ENCODE peak calls at places on chromosomes 6 and 20, in five cellular contexts. One of them, this sample, is unnamed.
A peak's percentile ranks its signal among the peaks of the same experiment; 100 is the strongest.

GRCh38 chr6:53827485-53827884 is 32.7 kb downstream of the LRRC1 start:
- DNase-seq in IMR-90: no peak
- DNase-seq in H9: no peak
- DNase-seq in endodermal cell: no peak
- DNase-seq in lung: no peak
- DNase-seq in this sample: no peak

GRCh38 chr6:53179961-53180651 is 31.5 kb upstream of the GCM1 start:
- DNase-seq in IMR-90: peak; percentile 33
- DNase-seq in H9: no peak
- DNase-seq in endodermal cell: no peak
- DNase-seq in lung: peak; percentile 56
- DNase-seq in this sample: peak; percentile 38

GRCh38 chr20:45300961-45301360 is 5.7 kb upstream of the RBPJL start:
- DNase-seq in IMR-90: peak; percentile 19
- DNase-seq in H9: peak; percentile 90
- DNase-seq in endodermal cell: peak; percentile 96
- DNase-seq in lung: no peak
- DNase-seq in this sample: no peak

GRCh38 chr20:4951299-4951698 is 50.0 kb downstream of the SLC23A2 start:
- DNase-seq in IMR-90: peak; percentile 90
- DNase-seq in H9: no peak
- DNase-seq in endodermal cell: no peak
- DNase-seq in lung: no peak
- DNase-seq in this sample: peak; percentile 29

GRCh38 chr6:108127826-108128225 is 38.0 kb upstream of the NR2E1 start:
- DNase-seq in IMR-90: no peak
- DNase-seq in H9: no peak
- DNase-seq in endodermal cell: no peak
- DNase-seq in lung: no peak
- DNase-seq in this sample: no peak

GRCh38 chr6:123895346-123895745 is 91.7 kb downstream of the NKAIN2 start:
- DNase-seq in IMR-90: no peak
- DNase-seq in H9: no peak
- DNase-seq in endodermal cell: no peak
- DNase-seq in lung: no peak
- DNase-seq in this sample: no peak

GRCh38 chr6:114390176-114390575 is 47.4 kb upstream of the HS3ST5 start:
- DNase-seq in IMR-90: no peak
- DNase-seq in H9: no peak
- DNase-seq in endodermal cell: no peak
- DNase-seq in lung: no peak
- DNase-seq in this sample: no peak

GRCh38 chr6:138115191-138115590 is 8.0 kb upstream of the PERP start:
- DNase-seq in IMR-90: no peak
- DNase-seq in H9: no peak
- DNase-seq in endodermal cell: no peak
- DNase-seq in lung: no peak
- DNase-seq in this sample: no peak

GRCh38 chr6:18266524-18266908 is 2.2 kb upstream of the DEK start:
- DNase-seq in IMR-90: no peak
- DNase-seq in H9: no peak
- DNase-seq in endodermal cell: no peak
- DNase-seq in lung: no peak
- DNase-seq in this sample: no peak

GRCh38 chr6:53799340-53799739 is 4.5 kb downstream of the LRRC1 start:
- DNase-seq in IMR-90: peak; percentile 35
- DNase-seq in H9: no peak
- DNase-seq in endodermal cell: no peak
- DNase-seq in lung: no peak
- DNase-seq in this sample: no peak

DNA sequence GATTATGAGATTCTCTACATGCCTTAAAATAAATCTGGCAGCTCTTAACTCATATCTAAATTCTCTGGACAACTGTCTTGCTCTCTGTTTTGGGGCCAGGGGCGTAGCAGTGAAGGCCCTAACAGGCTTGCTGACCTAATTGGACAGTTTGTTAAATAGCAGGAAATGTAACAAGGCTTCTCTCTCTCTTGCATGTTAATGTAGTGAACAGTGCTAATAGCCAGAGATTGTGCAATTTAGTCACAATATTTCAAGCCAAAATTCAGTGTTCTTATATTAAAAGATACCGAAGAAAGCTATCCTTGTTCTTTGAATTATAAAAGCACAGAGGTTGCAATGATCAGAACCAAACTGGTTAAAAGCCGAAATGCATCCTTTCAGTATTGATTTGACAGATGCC is 3.0 kb downstream of the PPP1R3D start:
- DNase-seq in IMR-90: no peak
- DNase-seq in H9: no peak
- DNase-seq in endodermal cell: no peak
- DNase-seq in lung: no peak
- DNase-seq in this sample: no peak
- H3K27ac ChIP-seq in IMR-90: no peak overlapping the region
- H3K27ac ChIP-seq in H9: no peak overlapping the region
- H3K27ac ChIP-seq in endodermal cell: no peak overlapping the region
- H3K27ac ChIP-seq in lung: no peak overlapping the region
- H3K27ac ChIP-seq in this sample: no peak overlapping the region

GRCh38 chr6:16947461-16948159 is 154.2 kb upstream of the STMND1 start:
- DNase-seq in IMR-90: peak; percentile 98
- DNase-seq in H9: no peak
- DNase-seq in endodermal cell: no peak
- DNase-seq in lung: peak; percentile 40
- DNase-seq in this sample: no peak

GRCh38 chr6:16948376-16948775 is 153.5 kb upstream of the STMND1 start:
- DNase-seq in IMR-90: peak; percentile 69
- DNase-seq in H9: no peak
- DNase-seq in endodermal cell: no peak
- DNase-seq in lung: no peak
- DNase-seq in this sample: no peak

GRCh38 chr6:16950311-16950710 is 151.5 kb upstream of the STMND1 start:
- DNase-seq in IMR-90: no peak
- DNase-seq in H9: no peak
- DNase-seq in endodermal cell: no peak
- DNase-seq in lung: no peak
- DNase-seq in this sample: no peak

GRCh38 chr6:16950825-16951495 is 150.9 kb upstream of the STMND1 start:
- DNase-seq in IMR-90: no peak
- DNase-seq in H9: no peak
- DNase-seq in endodermal cell: no peak
- DNase-seq in lung: no peak
- DNase-seq in this sample: no peak

GRCh38 chr6:16949696-16950095 is 152.2 kb upstream of the STMND1 start:
- DNase-seq in IMR-90: no peak
- DNase-seq in H9: no peak
- DNase-seq in endodermal cell: no peak
- DNase-seq in lung: no peak
- DNase-seq in this sample: no peak
- H3K27ac ChIP-seq in IMR-90: peak overlapping the region; percentile 57
- H3K27ac ChIP-seq in H9: no peak overlapping the region
- H3K27ac ChIP-seq in endodermal cell: no peak overlapping the region
- H3K27ac ChIP-seq in lung: no peak overlapping the region
- H3K27ac ChIP-seq in this sample: no peak overlapping the region

GRCh38 chr6:32152414-32153251 is 894 bp upstream of the PRRT1 start:
- DNase-seq in IMR-90: peak; percentile 41
- DNase-seq in H9: no peak
- DNase-seq in endodermal cell: peak; percentile 69
- DNase-seq in lung: no peak
- DNase-seq in this sample: peak; percentile 53

GRCh38 chr6:32151131-32151884 is 431 bp downstream of the PRRT1 start:
- DNase-seq in IMR-90: no peak
- DNase-seq in H9: no peak
- DNase-seq in endodermal cell: no peak
- DNase-seq in lung: no peak
- DNase-seq in this sample: no peak

GRCh38 chr6:32149932-32150920 is 1.5 kb downstream of the PRRT1 start:
- DNase-seq in IMR-90: no peak
- DNase-seq in H9: peak; percentile 75
- DNase-seq in endodermal cell: peak; percentile 82
- DNase-seq in lung: no peak
- DNase-seq in this sample: no peak

GRCh38 chr6:32153252-32153834 is 598 bp upstream of the PPT2 start:
- DNase-seq in IMR-90: peak; percentile 41
- DNase-seq in H9: peak; percentile 82
- DNase-seq in endodermal cell: peak; percentile 90
- DNase-seq in lung: peak; percentile 72
- DNase-seq in this sample: no peak

GRCh38 chr6:32151885-32152311 is at the start of gene PRRT1:
- DNase-seq in IMR-90: no peak
- DNase-seq in H9: no peak
- DNase-seq in endodermal cell: peak; percentile 67
- DNase-seq in lung: no peak
- DNase-seq in this sample: no peak
- H3K27ac ChIP-seq in IMR-90: peak within 1 kb of the TSS; percentile 84
- H3K27ac ChIP-seq in H9: no peak within 1 kb of the TSS
- H3K27ac ChIP-seq in endodermal cell: no peak within 1 kb of the TSS
- H3K27ac ChIP-seq in lung: no peak within 1 kb of the TSS
- H3K27ac ChIP-seq in this sample: peak within 1 kb of the TSS; percentile 88

DNA sequence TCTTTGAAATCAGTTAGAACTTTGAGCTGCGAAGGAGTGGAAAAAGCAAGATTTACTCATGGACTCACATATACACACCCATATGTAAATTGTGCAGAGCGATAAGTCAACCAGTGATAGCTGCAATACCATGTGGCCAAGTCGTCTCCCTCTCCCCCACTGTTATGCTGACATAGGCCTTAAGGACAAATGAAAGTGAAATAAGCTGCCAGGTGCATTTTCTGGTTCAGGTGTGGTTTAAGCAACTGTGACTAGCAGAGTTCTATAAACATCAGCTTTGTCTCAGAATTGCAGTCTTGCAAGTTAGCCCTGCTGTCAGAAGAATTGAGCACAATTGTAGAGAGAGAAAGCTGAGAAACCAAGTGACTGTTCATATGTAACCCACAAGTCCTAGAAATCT is 9.6 kb downstream of the FAM83B start:
- DNase-seq in IMR-90: no peak
- DNase-seq in H9: no peak
- DNase-seq in endodermal cell: no peak
- DNase-seq in lung: no peak
- DNase-seq in this sample: no peak
- H3K27ac ChIP-seq in IMR-90: no peak overlapping the region
- H3K27ac ChIP-seq in H9: no peak overlapping the region
- H3K27ac ChIP-seq in endodermal cell: no peak overlapping the region
- H3K27ac ChIP-seq in lung: no peak overlapping the region
- H3K27ac ChIP-seq in this sample: no peak overlapping the region

DNA sequence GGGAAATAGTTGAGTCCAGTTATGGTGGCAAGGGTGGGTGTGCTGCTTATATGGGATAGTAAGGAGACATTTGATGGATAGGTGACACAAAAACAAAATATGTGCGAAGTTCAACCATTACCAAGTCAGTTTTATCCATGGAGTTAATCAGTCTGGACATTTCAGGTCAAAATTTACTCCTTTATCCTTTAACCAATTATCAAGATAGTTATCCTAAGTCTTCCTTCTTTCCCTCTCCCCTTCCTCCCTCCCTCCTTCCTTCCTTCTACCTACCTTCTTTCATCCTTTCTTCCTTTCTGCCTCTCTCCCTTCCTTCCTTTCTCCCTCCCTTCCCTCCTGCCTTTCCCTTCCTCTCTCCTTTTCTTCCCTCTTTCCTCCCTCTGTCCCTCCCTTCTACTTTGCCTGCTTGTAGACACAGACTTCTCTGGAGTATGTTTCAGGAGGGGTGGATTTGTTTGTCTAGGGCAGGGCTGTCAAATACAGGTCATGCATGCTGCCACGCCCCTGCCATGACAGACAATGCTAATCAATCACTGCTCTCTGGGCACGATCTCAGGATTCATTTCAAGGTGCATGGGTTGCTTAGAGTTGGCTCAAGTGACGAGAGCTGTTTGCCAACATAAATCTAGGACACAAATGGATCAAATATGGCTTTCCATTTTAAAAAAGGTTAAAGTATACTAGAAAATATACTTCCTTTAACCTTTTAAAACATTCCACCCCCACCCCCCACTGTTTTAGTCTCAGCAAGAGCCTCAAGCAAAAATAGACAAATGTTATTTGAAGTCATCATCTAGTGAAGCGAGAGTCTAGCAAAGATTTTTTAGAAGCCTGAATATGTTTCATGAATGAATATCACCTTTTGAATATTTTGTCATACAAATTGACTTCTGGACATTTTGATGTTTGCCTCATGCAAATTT is 281.6 kb upstream of the CITED2 start:
- DNase-seq in IMR-90: no peak
- DNase-seq in H9: no peak
- DNase-seq in endodermal cell: no peak
- DNase-seq in lung: no peak
- DNase-seq in this sample: no peak
- H3K27ac ChIP-seq in IMR-90: no peak overlapping the region
- H3K27ac ChIP-seq in H9: no peak overlapping the region
- H3K27ac ChIP-seq in endodermal cell: no peak overlapping the region
- H3K27ac ChIP-seq in lung: no peak overlapping the region
- H3K27ac ChIP-seq in this sample: no peak overlapping the region

GRCh38 chr6:130525378-130525777 is 159.6 kb downstream of the TMEM200A start:
- DNase-seq in IMR-90: no peak
- DNase-seq in H9: no peak
- DNase-seq in endodermal cell: no peak
- DNase-seq in lung: no peak
- DNase-seq in this sample: no peak
- H3K27ac ChIP-seq in IMR-90: no peak overlapping the region
- H3K27ac ChIP-seq in H9: no peak overlapping the region
- H3K27ac ChIP-seq in endodermal cell: no peak overlapping the region
- H3K27ac ChIP-seq in lung: no peak overlapping the region
- H3K27ac ChIP-seq in this sample: no peak overlapping the region

DNA sequence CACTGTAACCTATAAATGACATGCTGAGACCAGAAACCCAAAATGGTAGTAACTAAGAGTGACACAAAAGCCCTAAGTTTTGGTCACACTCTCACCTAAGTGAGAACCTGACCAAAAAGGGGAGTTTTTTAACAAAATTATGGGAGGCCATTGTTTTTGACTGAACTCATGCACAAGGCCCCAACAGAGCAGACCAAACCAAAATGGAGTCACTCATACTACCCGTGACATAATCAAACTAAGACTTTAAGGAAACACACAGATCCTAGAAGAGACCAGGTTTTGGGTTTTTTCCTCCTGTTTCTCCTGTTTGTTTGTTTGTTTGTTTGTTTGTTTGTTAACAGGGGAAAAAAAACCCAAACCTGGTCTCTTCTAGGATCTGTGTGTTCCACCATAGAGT is 49.2 kb upstream of the MRAP2 start:
- DNase-seq in IMR-90: no peak
- DNase-seq in H9: no peak
- DNase-seq in endodermal cell: no peak
- DNase-seq in lung: no peak
- DNase-seq in this sample: no peak
- H3K27ac ChIP-seq in IMR-90: no peak overlapping the region
- H3K27ac ChIP-seq in H9: no peak overlapping the region
- H3K27ac ChIP-seq in endodermal cell: no peak overlapping the region
- H3K27ac ChIP-seq in lung: no peak overlapping the region
- H3K27ac ChIP-seq in this sample: no peak overlapping the region